ENCODE peak calls at places on chromosome 10, in five cellular contexts. U is GM12878, H is HepG2, Q is K562, J is SK-N-SH. G is an unnamed sample.

GRCh38 chr10:91683976-91684375 is 51.1 kb upstream of the PPP1R3C start:
- DNase-seq in U (no peak), Q (no peak), J (no peak), H (no peak), G (no peak)

GRCh38 chr10:11192304-11193018 is 174.8 kb downstream of the CELF2 start:
- DNase-seq in U (no peak), H (no peak), Q (no peak), J (no peak), G (no peak)

GRCh38 chr10:101529207-101529606 is 58.9 kb downstream of the POLL start:
- DNase-seq in J (no peak), H (no peak), U (no peak), Q (no peak), G (no peak)

GRCh38 chr10:128854965-128855364 is 612.1 kb upstream of the MGMT start:
- DNase-seq in J (no peak), U (no peak), H (peak), Q (no peak), G (no peak)

GRCh38 chr10:31030216-31030615 is 1.4 kb downstream of the ZNF438 start:
- DNase-seq in H (no peak), Q (no peak), U (no peak), J (no peak), G (no peak)

GRCh38 chr10:50594012-50594411 is 29.7 kb downstream of the SGMS1 start:
- DNase-seq in H (no peak), U (no peak), J (peak), Q (no peak), G (no peak)

GRCh38 chr10:46542567-46543323 is 13.7 kb downstream of the GPRIN2 start:
- DNase-seq in U (no peak), J (no peak), H (no peak), Q (no peak), G (no peak)

GRCh38 chr10:128956149-128956548 is 510.9 kb upstream of the MGMT start:
- DNase-seq in H (no peak), J (no peak), U (no peak), Q (no peak), G (no peak)

GRCh38 chr10:50325449-50326188 is 74.3 kb upstream of the ASAH2 start:
- DNase-seq in Q (peak), J (no peak), U (no peak), H (no peak), G (no peak)

GRCh38 chr10:15591431-15591830 is 128.3 kb downstream of the ITGA8 start:
- DNase-seq in Q (no peak), H (no peak), U (no peak), J (no peak), G (no peak)

DNA sequence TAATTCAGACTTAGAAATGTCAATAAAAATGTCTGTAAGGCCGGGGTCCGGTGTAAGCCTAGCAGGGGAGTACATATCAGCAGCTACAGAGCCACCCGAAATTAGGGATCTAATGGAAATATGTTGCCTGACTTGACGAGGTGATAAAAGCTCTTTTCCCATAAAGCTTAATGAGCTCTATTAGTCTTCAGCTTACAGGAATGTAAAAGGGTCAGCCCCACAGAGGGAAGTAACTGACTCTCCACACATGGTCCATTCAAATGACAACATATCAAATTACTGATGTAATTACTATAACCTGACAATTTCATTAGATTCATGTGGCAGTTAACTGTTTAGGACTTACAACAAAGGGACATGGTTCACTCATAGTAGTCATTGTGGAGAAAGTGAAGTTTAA is 62.3 kb downstream of the ATE1 start:
- DNase-seq in J (no peak), U (no peak), H (no peak), Q (no peak), G (no peak)
- TF ChIP-seq TAF1 in J (no peak), U (no peak), H (no peak), Q (no peak), G (no peak)

DNA sequence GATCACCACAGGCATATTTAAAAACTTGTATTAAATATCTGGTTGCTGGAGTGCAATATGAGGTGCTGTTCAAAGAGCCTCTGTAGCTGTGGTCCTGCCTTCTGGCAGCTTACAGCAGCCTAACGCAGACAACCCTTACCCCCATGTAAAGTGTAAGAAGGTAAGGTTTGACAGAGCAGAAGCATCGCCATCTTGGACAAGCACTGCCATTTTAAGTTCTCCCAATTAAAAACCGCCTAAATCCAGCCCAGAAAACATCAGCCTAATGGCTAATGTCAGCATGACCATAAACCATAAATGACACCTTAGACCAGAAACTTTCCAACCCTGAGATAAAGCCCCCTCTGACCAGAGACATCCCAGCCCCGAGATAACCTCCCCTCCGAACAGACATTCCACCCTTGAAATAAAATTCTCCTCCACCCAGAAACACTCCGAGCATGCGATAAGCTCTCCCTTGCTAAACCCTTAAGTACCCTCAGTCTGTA is 5.3 kb upstream of the OIT3 start:
- DNase-seq in H (no peak), J (no peak), Q (peak), U (no peak), G (no peak)
- TF ChIP-seq TAF1 in H (no peak), J (no peak), Q (no peak), U (no peak), G (no peak)

GRCh38 chr10:43166879-43167490 is 28.7 kb downstream of the CSGALNACT2 start:
- DNase-seq in J (no peak), Q (no peak), U (no peak), H (no peak), G (no peak)
- TF ChIP-seq TAF1 in J (no peak), Q (no peak), U (no peak), H (no peak), G (no peak)

GRCh38 chr10:21740989-21741388 is 207.0 kb downstream of the MLLT10 start:
- DNase-seq in J (no peak), Q (no peak), U (no peak), H (no peak), G (no peak)
- TF ChIP-seq TAF1 in J (no peak), Q (no peak), U (no peak), H (no peak), G (no peak)